ENCODE peak calls at places on chromosomes 6 and 20, in five cellular contexts. Y is cardiac muscle cell, D is left lung, F is AG10803, O is NB4. N is an unnamed sample.

GRCh38 chr6:37141291-37142046 is 28.5 kb upstream of the PIM1 start:
- DNase-seq in Y (peak), D (no peak), F (peak), O (no peak), N (peak)

GRCh38 chr6:111871725-111872520 is 1.3 kb downstream of the FYN start:
- DNase-seq in Y (peak), D (peak), F (peak), O (no peak), N (peak)

GRCh38 chr6:126063512-126064146 is 77.3 kb downstream of the TRMT11 start:
- DNase-seq in Y (no peak), D (no peak), F (peak), O (peak), N (peak)

GRCh38 chr6:163806761-163807499 is 392.4 kb downstream of the QKI start:
- DNase-seq in Y (no peak), D (peak), F (peak), O (no peak), N (no peak)

GRCh38 chr6:3884007-3884745 is 35.0 kb downstream of the FAM50B start:
- DNase-seq in Y (peak), D (no peak), F (peak), O (no peak), N (peak)

GRCh38 chr6:161228911-161229591 is 44.8 kb downstream of the AGPAT4 start:
- DNase-seq in Y (peak), D (no peak), F (peak), O (peak), N (peak)

GRCh38 chr6:130771741-130772140 is 55.5 kb upstream of the SMLR1 start:
- DNase-seq in Y (no peak), D (no peak), F (peak), O (no peak), N (no peak)

GRCh38 chr20:43389231-43389630 is 68.5 kb upstream of the SRSF6 start:
- DNase-seq in Y (peak), D (no peak), F (no peak), O (no peak), N (no peak)

GRCh38 chr6:15473174-15473573 is 189.7 kb downstream of the DTNBP1 start:
- DNase-seq in Y (no peak), D (no peak), F (no peak), O (no peak), N (no peak)

GRCh38 chr6:112252571-112253504 is 1.5 kb downstream of the LAMA4 start:
- DNase-seq in Y (peak), D (no peak), F (peak), O (no peak), N (no peak)

GRCh38 chr20:44664127-44664526 is 12.6 kb upstream of the ADA start:
- DNase-seq in Y (no peak), D (no peak), F (no peak), O (peak), N (no peak)

DNA sequence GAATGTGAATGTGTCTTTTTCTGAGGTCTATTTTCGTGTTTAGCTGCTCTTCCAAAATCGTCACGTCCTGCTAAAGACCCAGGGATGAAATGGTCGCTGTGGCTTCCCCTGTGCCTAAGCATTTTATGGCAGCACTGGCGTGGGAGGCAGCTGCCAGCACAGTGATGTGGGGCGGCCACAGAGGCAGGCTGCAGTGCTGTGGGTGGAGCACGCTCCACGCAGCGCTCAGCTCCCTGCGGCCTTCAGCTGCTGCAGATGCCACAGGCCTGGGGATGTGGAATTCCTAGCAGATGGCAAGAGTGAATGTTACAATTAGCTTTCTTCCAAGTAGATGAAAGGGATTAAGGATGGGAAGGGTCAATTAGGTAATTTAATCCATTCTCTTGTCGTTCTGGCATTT is 242.6 kb downstream of the SMOC2 start:
- DNase-seq in Y (no peak), D (no peak), F (no peak), O (no peak), N (no peak)
- H3K4me3 ChIP-seq in Y (no peak), D (no peak), F (no peak), O (no peak), N (no peak)

GRCh38 chr6:119974430-119975159 is 625.0 kb upstream of the MAN1A1 start:
- DNase-seq in Y (no peak), D (no peak), F (no peak), O (no peak), N (no peak)

GRCh38 chr6:119980802-119981201 is 631.2 kb upstream of the MAN1A1 start:
- DNase-seq in Y (no peak), D (no peak), F (no peak), O (no peak), N (no peak)

GRCh38 chr6:119978274-119978889 is 628.8 kb upstream of the MAN1A1 start:
- DNase-seq in Y (peak), D (no peak), F (peak), O (peak), N (peak)

DNA sequence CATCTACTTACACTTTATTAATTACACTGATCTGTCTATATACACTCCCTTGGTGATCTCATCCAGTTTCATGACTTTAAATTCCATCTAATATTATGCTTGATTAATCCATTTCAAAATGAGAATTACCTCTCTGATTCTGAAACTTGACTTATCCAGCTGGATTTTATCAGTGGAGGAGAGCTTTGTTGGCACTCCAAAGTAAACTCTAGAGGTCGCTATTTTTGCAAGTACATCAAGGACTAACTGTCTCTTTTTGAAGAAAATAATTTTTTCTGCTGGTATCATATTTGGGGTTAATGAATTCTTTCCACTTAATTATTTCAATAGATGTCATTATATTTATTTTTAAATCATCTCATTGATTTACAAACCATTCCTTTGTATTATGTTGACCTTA is 630.3 kb upstream of the MAN1A1 start:
- DNase-seq in Y (peak), D (no peak), F (peak), O (peak), N (no peak)
- TF ChIP-seq CTCF in Y (peak), D (no peak), F (peak), O (peak), N (peak)

GRCh38 chr6:134015719-134016557 is 36.5 kb downstream of the SLC2A12 start:
- DNase-seq in Y (no peak), D (no peak), F (no peak), O (no peak), N (no peak)
- H3K4me3 ChIP-seq in Y (no peak), D (no peak), F (no peak), O (no peak), N (no peak)

GRCh38 chr6:86706449-86706848 is 230.9 kb upstream of the HTR1E start:
- DNase-seq in Y (no peak), D (no peak), F (no peak), O (peak), N (no peak)
- TF ChIP-seq CTCF in Y (no peak), D (no peak), F (no peak), O (peak), N (no peak)

GRCh38 chr6:6737666-6738065 is 149.1 kb downstream of the LY86 start:
- DNase-seq in Y (no peak), D (no peak), F (no peak), O (no peak), N (no peak)
- H3K4me3 ChIP-seq in Y (no peak), D (no peak), F (peak), O (no peak), N (no peak)

GRCh38 chr6:75207211-75207984 is 1.5 kb upstream of the COL12A1 start:
- DNase-seq in Y (peak), D (peak), F (peak), O (no peak), N (no peak)

GRCh38 chr6:75204222-75204958 is 1.5 kb downstream of the COL12A1 start:
- DNase-seq in Y (peak), D (peak), F (peak), O (peak), N (peak)

GRCh38 chr6:75205776-75206334 is at the start of gene COL12A1:
- DNase-seq in Y (peak), D (peak), F (peak), O (no peak), N (peak)

GRCh38 chr6:75204959-75205775 is 686 bp downstream of the COL12A1 start:
- DNase-seq in Y (peak), D (peak), F (peak), O (no peak), N (peak)

GRCh38 chr6:75206338-75207210 is 721 bp upstream of the COL12A1 start:
- DNase-seq in Y (peak), D (peak), F (peak), O (no peak), N (peak)
- TF ChIP-seq CTCF in Y (no peak), D (no peak), F (peak), O (no peak), N (peak)

DNA sequence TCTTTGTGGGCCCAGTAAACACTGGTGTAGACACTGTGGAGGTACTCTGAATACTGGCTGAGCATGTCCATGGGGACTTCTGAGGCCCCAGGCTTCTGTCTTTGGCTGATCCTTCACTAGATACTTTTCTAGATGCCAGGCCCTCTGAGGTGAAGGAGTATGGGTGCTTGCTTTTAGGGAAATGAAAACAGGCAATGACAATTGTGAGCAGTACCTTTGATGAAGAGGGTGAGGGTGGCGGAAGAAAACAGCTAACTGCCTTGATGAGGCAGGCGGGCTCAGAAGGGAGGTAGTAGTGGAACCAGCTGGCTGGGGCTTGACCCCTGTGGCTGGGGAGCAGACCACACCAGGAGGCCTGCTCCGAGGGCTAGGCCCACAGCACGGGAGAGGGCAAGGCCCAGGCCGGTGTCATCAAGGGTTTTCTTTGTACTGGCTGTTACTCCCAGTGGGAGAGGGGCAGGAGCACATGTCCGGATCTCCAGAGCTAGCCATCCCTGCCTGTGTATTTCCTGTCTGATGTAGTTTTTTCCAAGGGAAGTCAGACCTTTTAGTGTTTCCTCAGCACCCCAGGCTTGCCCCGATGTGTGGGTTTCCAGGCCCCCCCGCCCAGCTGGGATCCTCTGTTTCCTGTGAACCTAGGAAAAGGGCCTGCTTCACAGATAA is 3.9 kb downstream of the PLCG1 start:
- DNase-seq in Y (peak), D (no peak), F (peak), O (no peak), N (peak)
- H3K4me3 ChIP-seq in Y (no peak), D (no peak), F (no peak), O (no peak), N (no peak)

N was measured in brain microvascular endothelial cell.